ENCODE peak calls at places on chromosome 7, in four cellular contexts. One of them, this sample, is unnamed.

GRCh38 chr7:70463332-70463938 is 668.5 kb upstream of the GALNT17 start:
- DNase-seq in tibial nerve: no peak
- DNase-seq in mammary epithelial cell: no peak
- DNase-seq in fibroblast of mammary gland: no peak
- DNase-seq in this sample: no peak

GRCh38 chr7:45268013-45268412 is 110.4 kb downstream of the RAMP3 start:
- DNase-seq in tibial nerve: no peak
- DNase-seq in mammary epithelial cell: no peak
- DNase-seq in fibroblast of mammary gland: no peak
- DNase-seq in this sample: no peak

GRCh38 chr7:50304911-50305621 is 550 bp downstream of the IKZF1 start:
- DNase-seq in tibial nerve: no peak
- DNase-seq in mammary epithelial cell: no peak
- DNase-seq in fibroblast of mammary gland: no peak
- DNase-seq in this sample: no peak

GRCh38 chr7:114026486-114027089 is 107.8 kb upstream of the PPP1R3A start:
- DNase-seq in tibial nerve: peak; percentile 65
- DNase-seq in mammary epithelial cell: peak; percentile 22
- DNase-seq in fibroblast of mammary gland: peak; percentile 67
- DNase-seq in this sample: no peak

GRCh38 chr7:120916538-120916937 is 34.0 kb upstream of the ING3 start:
- DNase-seq in tibial nerve: no peak
- DNase-seq in mammary epithelial cell: no peak
- DNase-seq in fibroblast of mammary gland: no peak
- DNase-seq in this sample: no peak

GRCh38 chr7:30708983-30709382 is 26.7 kb upstream of the CRHR2 start:
- DNase-seq in tibial nerve: peak; percentile 62
- DNase-seq in mammary epithelial cell: no peak
- DNase-seq in fibroblast of mammary gland: peak; percentile 84
- DNase-seq in this sample: no peak

GRCh38 chr7:118311121-118311803 is 86.8 kb downstream of the ANKRD7 start:
- DNase-seq in tibial nerve: no peak
- DNase-seq in mammary epithelial cell: peak; percentile 79
- DNase-seq in fibroblast of mammary gland: peak; percentile 62
- DNase-seq in this sample: no peak

GRCh38 chr7:117072620-117073118 is 119.4 kb downstream of the ST7 start:
- DNase-seq in tibial nerve: peak; percentile 33
- DNase-seq in mammary epithelial cell: peak; percentile 68
- DNase-seq in fibroblast of mammary gland: peak; percentile 80
- DNase-seq in this sample: peak; percentile 83

GRCh38 chr7:117110480-117111315 is 157.4 kb downstream of the ST7 start:
- DNase-seq in tibial nerve: no peak
- DNase-seq in mammary epithelial cell: no peak
- DNase-seq in fibroblast of mammary gland: no peak
- DNase-seq in this sample: no peak

GRCh38 chr7:2199956-2200583 is 32.7 kb downstream of the MAD1L1 start:
- DNase-seq in tibial nerve: no peak
- DNase-seq in mammary epithelial cell: no peak
- DNase-seq in fibroblast of mammary gland: no peak
- DNase-seq in this sample: no peak

GRCh38 chr7:15998617-15999016 is 312.1 kb upstream of the MEOX2 start:
- DNase-seq in tibial nerve: no peak
- DNase-seq in mammary epithelial cell: no peak
- DNase-seq in fibroblast of mammary gland: no peak
- DNase-seq in this sample: no peak

GRCh38 chr7:27781188-27781587 is 41.2 kb downstream of the TAX1BP1 start:
- DNase-seq in tibial nerve: no peak
- DNase-seq in mammary epithelial cell: no peak
- DNase-seq in fibroblast of mammary gland: no peak
- DNase-seq in this sample: no peak

GRCh38 chr7:129644634-129645230 is 33.2 kb downstream of the NRF1 start:
- DNase-seq in tibial nerve: no peak
- DNase-seq in mammary epithelial cell: peak; percentile 35
- DNase-seq in fibroblast of mammary gland: peak; percentile 68
- DNase-seq in this sample: no peak

GRCh38 chr7:137703291-137704010 is 143.3 kb downstream of the DGKI start:
- DNase-seq in tibial nerve: no peak
- DNase-seq in mammary epithelial cell: no peak
- DNase-seq in fibroblast of mammary gland: no peak
- DNase-seq in this sample: no peak

GRCh38 chr7:94449151-94449725 is 54.5 kb downstream of the COL1A2 start:
- DNase-seq in tibial nerve: no peak
- DNase-seq in mammary epithelial cell: peak; percentile 24
- DNase-seq in fibroblast of mammary gland: peak; percentile 64
- DNase-seq in this sample: no peak

GRCh38 chr7:152615052-152615741 is 60.7 kb downstream of the XRCC2 start:
- DNase-seq in tibial nerve: no peak
- DNase-seq in mammary epithelial cell: no peak
- DNase-seq in fibroblast of mammary gland: peak; percentile 22
- DNase-seq in this sample: no peak

GRCh38 chr7:150400779-150401423 is 21.8 kb downstream of the ZNF775 start:
- DNase-seq in tibial nerve: no peak
- DNase-seq in mammary epithelial cell: no peak
- DNase-seq in fibroblast of mammary gland: no peak
- DNase-seq in this sample: peak; percentile 12

GRCh38 chr7:69283421-69283820 is 314.9 kb upstream of the AUTS2 start:
- DNase-seq in tibial nerve: peak; percentile 26
- DNase-seq in mammary epithelial cell: no peak
- DNase-seq in fibroblast of mammary gland: peak; percentile 20
- DNase-seq in this sample: no peak

GRCh38 chr7:115779561-115779960 is 251.0 kb downstream of the TFEC start:
- DNase-seq in tibial nerve: no peak
- DNase-seq in mammary epithelial cell: no peak
- DNase-seq in fibroblast of mammary gland: no peak
- DNase-seq in this sample: no peak

GRCh38 chr7:151387161-151388006 is 22.5 kb downstream of the WDR86 start:
- DNase-seq in tibial nerve: no peak
- DNase-seq in mammary epithelial cell: no peak
- DNase-seq in fibroblast of mammary gland: no peak
- DNase-seq in this sample: no peak

GRCh38 chr7:123011766-123012369 is 16.4 kb upstream of the TAS2R16 start:
- DNase-seq in tibial nerve: no peak
- DNase-seq in mammary epithelial cell: no peak
- DNase-seq in fibroblast of mammary gland: no peak
- DNase-seq in this sample: no peak

GRCh38 chr7:115300228-115300870 is 378.5 kb downstream of the MDFIC start:
- DNase-seq in tibial nerve: no peak
- DNase-seq in mammary epithelial cell: peak; percentile 4
- DNase-seq in fibroblast of mammary gland: peak; percentile 67
- DNase-seq in this sample: no peak

GRCh38 chr7:111931958-111932357 is 274.2 kb downstream of the DOCK4 start:
- DNase-seq in tibial nerve: no peak
- DNase-seq in mammary epithelial cell: no peak
- DNase-seq in fibroblast of mammary gland: peak; percentile 38
- DNase-seq in this sample: no peak

GRCh38 chr7:91892099-91892788 is 11.7 kb upstream of the MTERF1 start:
- DNase-seq in tibial nerve: no peak
- DNase-seq in mammary epithelial cell: no peak
- DNase-seq in fibroblast of mammary gland: no peak
- DNase-seq in this sample: no peak

GRCh38 chr7:80307251-80307856 is 172.7 kb downstream of the GNAI1 start:
- DNase-seq in tibial nerve: no peak
- DNase-seq in mammary epithelial cell: peak; percentile 68
- DNase-seq in fibroblast of mammary gland: peak; percentile 74
- DNase-seq in this sample: no peak

GRCh38 chr7:16688249-16688648 is 42.3 kb downstream of the BZW2 start:
- DNase-seq in tibial nerve: no peak
- DNase-seq in mammary epithelial cell: peak; percentile 39
- DNase-seq in fibroblast of mammary gland: peak; percentile 62
- DNase-seq in this sample: no peak

GRCh38 chr7:19116121-19117080 is 1.0 kb downstream of the TWIST1 start:
- DNase-seq in tibial nerve: peak; percentile 11
- DNase-seq in mammary epithelial cell: peak; percentile 42
- DNase-seq in fibroblast of mammary gland: peak; percentile 48
- DNase-seq in this sample: peak; percentile 32

DNA sequence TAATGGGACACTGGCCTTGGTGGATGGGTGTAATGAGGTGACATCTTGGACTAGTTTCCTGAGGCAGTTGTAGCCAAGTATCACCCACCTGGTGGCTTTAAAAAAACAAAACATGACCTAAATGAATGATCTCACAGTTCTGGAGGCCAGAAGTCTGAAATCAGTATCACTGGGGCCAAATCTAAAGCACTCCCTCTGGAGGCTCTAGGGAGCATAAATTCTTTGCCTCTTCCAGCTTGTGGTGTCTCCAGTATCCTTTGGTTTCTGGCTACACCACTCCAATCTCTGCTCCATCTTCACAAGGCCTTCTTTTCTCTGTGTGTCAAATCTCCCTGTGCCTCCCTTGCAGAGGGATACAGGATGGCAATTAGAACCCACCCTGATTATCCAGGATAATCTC is 342.9 kb downstream of the CALN1 start:
- DNase-seq in tibial nerve: no peak
- DNase-seq in mammary epithelial cell: no peak
- DNase-seq in fibroblast of mammary gland: no peak
- DNase-seq in this sample: no peak
- TF ChIP-seq CTCF in tibial nerve: no peak
- TF ChIP-seq CTCF in mammary epithelial cell: no peak
- TF ChIP-seq CTCF in fibroblast of mammary gland: no peak
- TF ChIP-seq CTCF in this sample: no peak

GRCh38 chr7:148939128-148939747 is 55.1 kb upstream of the EZH2 start:
- DNase-seq in tibial nerve: no peak
- DNase-seq in mammary epithelial cell: no peak
- DNase-seq in fibroblast of mammary gland: no peak
- DNase-seq in this sample: no peak
- TF ChIP-seq CTCF in tibial nerve: no peak
- TF ChIP-seq CTCF in mammary epithelial cell: no peak
- TF ChIP-seq CTCF in fibroblast of mammary gland: no peak
- TF ChIP-seq CTCF in this sample: no peak

GRCh38 chr7:47438411-47439029 is 143.4 kb downstream of the TNS3 start:
- DNase-seq in tibial nerve: no peak
- DNase-seq in mammary epithelial cell: no peak
- DNase-seq in fibroblast of mammary gland: no peak
- DNase-seq in this sample: no peak

GRCh38 chr7:47440320-47440719 is 141.6 kb downstream of the TNS3 start:
- DNase-seq in tibial nerve: no peak
- DNase-seq in mammary epithelial cell: no peak
- DNase-seq in fibroblast of mammary gland: no peak
- DNase-seq in this sample: no peak

GRCh38 chr7:47432988-47433895 is 148.7 kb downstream of the TNS3 start:
- DNase-seq in tibial nerve: no peak
- DNase-seq in mammary epithelial cell: peak; percentile 33
- DNase-seq in fibroblast of mammary gland: no peak
- DNase-seq in this sample: peak; percentile 36

GRCh38 chr7:47439181-47439667 is 142.7 kb downstream of the TNS3 start:
- DNase-seq in tibial nerve: no peak
- DNase-seq in mammary epithelial cell: no peak
- DNase-seq in fibroblast of mammary gland: no peak
- DNase-seq in this sample: no peak

GRCh38 chr7:47435889-47436312 is 146.0 kb downstream of the TNS3 start:
- DNase-seq in tibial nerve: peak; percentile 65
- DNase-seq in mammary epithelial cell: peak; percentile 56
- DNase-seq in fibroblast of mammary gland: peak; percentile 85
- DNase-seq in this sample: peak; percentile 90
- TF ChIP-seq CTCF in tibial nerve: peak; percentile 81
- TF ChIP-seq CTCF in mammary epithelial cell: peak; percentile 70
- TF ChIP-seq CTCF in fibroblast of mammary gland: peak; percentile 89
- TF ChIP-seq CTCF in this sample: peak; percentile 81

DNA sequence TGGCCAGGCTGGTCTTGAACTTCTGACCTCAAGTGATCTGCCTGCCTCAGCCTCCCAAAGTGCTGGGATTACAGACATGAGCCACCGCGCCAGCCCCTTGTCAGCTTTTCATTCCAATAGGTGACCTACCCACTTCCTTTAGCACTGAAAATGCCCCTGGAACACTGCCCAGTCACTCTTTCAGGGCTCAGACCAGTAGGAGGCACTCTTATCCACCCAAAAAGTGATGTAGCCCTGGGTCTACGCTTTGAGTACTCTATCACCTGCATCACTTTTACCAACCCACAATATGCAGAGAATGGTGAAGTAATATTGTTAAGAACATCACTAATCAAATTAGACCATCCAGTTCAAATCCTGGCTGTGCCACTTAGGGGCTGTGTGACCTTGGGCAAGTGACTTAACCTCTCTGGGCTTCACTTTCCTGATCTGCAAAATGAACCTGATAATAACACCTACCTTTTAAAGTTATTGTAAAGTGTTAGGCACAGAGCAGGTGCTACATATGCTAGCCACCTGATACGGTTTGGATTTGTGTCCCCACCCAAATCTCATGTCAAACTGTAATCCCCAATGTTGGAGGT is 5.2 kb downstream of the CALN1 start:
- DNase-seq in tibial nerve: no peak
- DNase-seq in mammary epithelial cell: no peak
- DNase-seq in fibroblast of mammary gland: no peak
- DNase-seq in this sample: no peak
- TF ChIP-seq CTCF in tibial nerve: no peak
- TF ChIP-seq CTCF in mammary epithelial cell: no peak
- TF ChIP-seq CTCF in fibroblast of mammary gland: no peak
- TF ChIP-seq CTCF in this sample: no peak

GRCh38 chr7:51426163-51426562 is 109.6 kb upstream of the COBL start:
- DNase-seq in tibial nerve: no peak
- DNase-seq in mammary epithelial cell: no peak
- DNase-seq in fibroblast of mammary gland: no peak
- DNase-seq in this sample: no peak

GRCh38 chr7:51430480-51431086 is 114.0 kb upstream of the COBL start:
- DNase-seq in tibial nerve: peak; percentile 65
- DNase-seq in mammary epithelial cell: peak; percentile 28
- DNase-seq in fibroblast of mammary gland: peak; percentile 34
- DNase-seq in this sample: peak; percentile 64

DNA sequence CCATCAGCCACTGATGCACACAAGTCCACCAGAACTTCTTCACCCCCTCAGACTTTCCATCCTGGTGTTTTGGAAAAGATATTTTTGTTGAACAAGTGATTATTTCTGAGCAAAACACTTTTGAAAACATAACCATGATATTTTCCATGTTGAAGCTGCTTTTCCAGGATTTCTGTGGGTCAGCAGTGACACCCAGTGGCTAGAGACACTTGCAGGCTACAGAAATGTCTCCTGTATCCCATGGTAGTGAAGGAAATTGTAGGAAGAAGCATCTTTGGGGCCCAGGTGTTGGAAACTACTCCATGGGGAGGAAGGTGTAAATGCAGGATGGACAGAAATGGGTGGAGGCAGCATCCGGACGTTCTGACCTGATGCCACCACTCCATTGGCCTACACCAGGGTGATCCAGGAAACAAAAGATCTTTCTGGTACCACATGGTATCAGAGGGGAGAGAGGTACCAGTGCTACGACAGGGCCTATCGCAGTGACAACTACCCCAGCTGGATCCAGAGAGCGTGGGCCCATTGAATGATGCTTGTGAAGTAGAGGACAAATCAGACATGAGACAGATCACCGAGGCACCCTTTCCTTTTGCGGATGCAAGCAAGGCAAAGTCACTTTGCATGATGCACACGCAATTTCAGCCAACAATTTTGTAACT is 111.7 kb upstream of the COBL start:
- DNase-seq in tibial nerve: no peak
- DNase-seq in mammary epithelial cell: no peak
- DNase-seq in fibroblast of mammary gland: peak; percentile 5
- DNase-seq in this sample: no peak
- TF ChIP-seq CTCF in tibial nerve: no peak
- TF ChIP-seq CTCF in mammary epithelial cell: peak; percentile 13
- TF ChIP-seq CTCF in fibroblast of mammary gland: peak; percentile 15
- TF ChIP-seq CTCF in this sample: no peak